ENCODE peak calls at places on chromosomes 5 and 9, in seven cellular contexts. F, L, E, O, N, W and R are unnamed samples. For H3K9me3, the result is how much of the 10 kb centered on the place peaks cover.

GRCh38 chr5:106521701-106522100 is 1149.0 kb downstream of the EFNA5 start:
- DNase-seq in O (peak), W (no peak), E (peak), L (no peak), N (peak), F (no peak), R (no peak)

GRCh38 chr5:77322406-77322805 is 111.9 kb downstream of the PDE8B start:
- DNase-seq in O (no peak), N (no peak), L (no peak), W (no peak), F (no peak), E (no peak), R (no peak)

GRCh38 chr9:111926421-111926875 is 29.8 kb downstream of the UGCG start:
- DNase-seq in N (peak), L (no peak), W (no peak), O (peak), F (no peak), E (no peak), R (peak)

GRCh38 chr5:124136609-124137008 is 609.8 kb downstream of the ZNF608 start:
- DNase-seq in N (no peak), L (no peak), W (no peak), F (no peak), E (no peak), O (no peak), R (no peak)

GRCh38 chr9:27053369-27054057 is 48.0 kb upstream of the LRRC19 start:
- DNase-seq in F (no peak), E (no peak), N (peak), W (no peak), L (no peak), O (peak), R (no peak)

GRCh38 chr9:122349201-122349600 is 21.6 kb upstream of the PTGS1 start:
- DNase-seq in L (no peak), E (no peak), O (no peak), F (peak), W (no peak), N (no peak), R (no peak)

GRCh38 chr5:127041571-127041970 is 11.2 kb upstream of the MARCHF3 start:
- DNase-seq in N (peak), L (no peak), F (no peak), W (no peak), E (peak), O (peak), R (no peak)

GRCh38 chr9:15426019-15426418 is 3.3 kb downstream of the SNAPC3 start:
- DNase-seq in E (no peak), W (no peak), F (no peak), L (no peak), N (no peak), O (no peak), R (no peak)

GRCh38 chr9:3498691-3499090 is 27.1 kb downstream of the RFX3 start:
- DNase-seq in N (no peak), F (no peak), W (no peak), O (peak), E (no peak), L (no peak), R (no peak)

GRCh38 chr5:150291388-150292385 is 2.1 kb upstream of the CAMK2A start:
- DNase-seq in N (no peak), L (no peak), W (no peak), F (peak), E (no peak), O (no peak), R (no peak)

GRCh38 chr5:50441479-50441815 is 359 bp upstream of the EMB start:
- DNase-seq in L (no peak), N (no peak), E (no peak), W (no peak), F (no peak), O (no peak), R (no peak)

GRCh38 chr5:3142261-3143027 is 391.0 kb upstream of the IRX2 start:
- DNase-seq in L (no peak), F (no peak), O (no peak), E (no peak), W (no peak), N (no peak), R (no peak)

GRCh38 chr5:88674262-88675158 is 208.5 kb downstream of the MEF2C start:
- DNase-seq in E (peak), W (peak), L (no peak), F (peak), O (no peak), N (no peak), R (no peak)

GRCh38 chr5:66710557-66710956 is 114.4 kb downstream of the MAST4 start:
- DNase-seq in O (peak), W (no peak), L (no peak), E (peak), N (peak), F (no peak), R (no peak)

GRCh38 chr9:93869863-93870262 is 85.3 kb downstream of the BARX1 start:
- DNase-seq in E (no peak), F (no peak), O (no peak), W (no peak), L (no peak), N (no peak), R (no peak)

GRCh38 chr9:132780230-132781007 is 97.7 kb downstream of the AK8 start:
- DNase-seq in F (no peak), N (no peak), L (no peak), O (no peak), W (no peak), E (no peak), R (no peak)

GRCh38 chr9:137029058-137029922 is 1.3 kb upstream of the ABCA2 start:
- DNase-seq in F (peak), N (peak), L (peak), W (peak), O (peak), E (peak), R (no peak)

GRCh38 chr9:77714077-77714549 is 66.0 kb upstream of the GNA14 start:
- DNase-seq in F (no peak), O (no peak), E (peak), N (peak), W (no peak), L (no peak), R (no peak)

GRCh38 chr5:588406-588995 is 23.6 kb upstream of the CEP72 start:
- DNase-seq in F (peak), W (no peak), E (no peak), O (no peak), L (no peak), N (no peak), R (no peak)

GRCh38 chr5:127936439-127936972 is 147.1 kb upstream of the SLC12A2 start:
- DNase-seq in E (no peak), O (no peak), F (no peak), W (no peak), N (no peak), L (no peak), R (no peak)

GRCh38 chr9:133377721-133378216 is 1.6 kb downstream of the STKLD1 start:
- DNase-seq in N (peak), L (no peak), E (peak), O (no peak), W (peak), F (no peak), R (no peak)

DNA sequence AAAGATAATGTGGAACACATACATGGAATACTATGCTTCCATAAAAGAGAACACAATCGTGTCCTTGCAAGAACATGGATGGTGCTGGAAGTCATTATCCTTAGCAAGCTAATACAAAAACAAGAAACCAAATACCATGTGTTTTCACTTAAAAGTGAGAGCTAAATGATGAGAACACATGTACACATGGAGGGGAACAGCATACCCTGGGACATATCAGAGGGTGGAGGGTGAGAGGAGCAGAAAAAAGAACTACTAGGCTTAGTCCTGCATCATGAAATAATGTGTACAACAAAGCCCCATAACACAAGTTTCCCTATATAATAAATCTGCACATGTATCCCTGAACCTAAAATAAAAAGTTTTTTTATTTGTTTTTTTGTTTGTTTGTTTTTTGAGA is 855.5 kb upstream of the NUDT12 start:
- DNase-seq in F (no peak), W (no peak), E (no peak), N (no peak), L (no peak), O (no peak), R (no peak)
- H3K9me3 ChIP-seq in F (under half), W (under half), E (under half), N (under half), L (under half), O (under half), R (under half)

DNA sequence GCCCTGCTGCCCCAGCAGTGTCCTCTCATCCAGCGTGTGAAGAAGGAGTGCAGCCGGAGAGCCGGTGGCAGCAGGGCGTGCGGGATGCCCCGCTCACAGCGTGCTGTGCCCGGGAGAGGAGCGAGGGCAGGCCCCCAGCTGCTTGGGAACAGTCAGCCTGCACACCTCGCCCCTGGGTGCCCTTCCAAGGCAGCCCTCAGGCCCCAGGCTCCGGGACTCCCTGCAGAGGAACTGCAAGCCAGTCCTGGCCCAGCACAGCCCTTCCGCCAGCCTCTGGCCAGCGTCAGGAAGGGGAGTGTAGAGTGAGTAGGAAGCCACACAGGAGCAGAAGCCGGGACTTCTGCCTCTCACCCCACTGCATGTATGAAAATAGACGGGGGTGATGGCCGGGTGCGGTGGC is 43.5 kb downstream of the ADAMTS2 start:
- DNase-seq in O (no peak), F (peak), E (no peak), L (no peak), W (no peak), N (no peak), R (no peak)
- H3K9me3 ChIP-seq in O (under half), F (under half), E (under half), L (under half), W (under half), N (under half), R (under half)

GRCh38 chr5:11364531-11364930 is 539.7 kb downstream of the CTNND2 start:
- DNase-seq in E (no peak), F (no peak), N (no peak), W (no peak), L (no peak), O (no peak), R (no peak)

GRCh38 chr5:11361768-11362167 is 542.5 kb downstream of the CTNND2 start:
- DNase-seq in N (no peak), F (no peak), L (no peak), O (no peak), W (no peak), E (no peak), R (no peak)

DNA sequence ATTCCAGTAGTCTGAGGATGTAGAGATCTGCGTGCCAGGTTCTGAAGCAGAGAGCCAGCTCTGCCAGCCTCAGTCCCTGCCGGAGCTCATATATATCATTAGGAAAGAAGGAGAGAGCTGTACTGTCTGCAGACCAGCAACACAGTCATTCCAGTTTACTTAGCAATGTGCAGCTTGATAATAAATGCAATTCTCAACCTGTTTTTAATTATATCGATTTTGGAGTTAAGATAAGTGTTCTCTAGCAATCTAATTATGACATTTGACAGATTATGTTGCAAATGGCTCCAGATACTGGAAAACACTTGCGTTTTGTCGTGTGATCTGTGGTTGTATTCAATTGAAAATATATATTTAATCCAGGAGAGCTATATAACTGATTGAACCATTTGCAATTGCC is 540.5 kb downstream of the CTNND2 start:
- DNase-seq in W (no peak), L (no peak), N (no peak), F (no peak), O (no peak), E (no peak), R (no peak)
- H3K9me3 ChIP-seq in W (under half), L (under half), N (under half), F (under half), O (under half), E (under half), R (under half)

GRCh38 chr5:140916325-140916724 is 9.8 kb upstream of the PCDHAC1 start:
- DNase-seq in N (no peak), W (no peak), F (no peak), E (no peak), O (no peak), L (no peak), R (no peak)
- H3K9me3 ChIP-seq in N (under half), W (under half), F (under half), E (under half), O (under half), L (under half), R (under half)

GRCh38 chr5:178866946-178867345 is 7.2 kb downstream of the ZNF354B start:
- DNase-seq in F (no peak), N (no peak), W (no peak), E (no peak), L (no peak), O (no peak), R (no peak)

GRCh38 chr5:178869577-178869976 is 9.8 kb downstream of the ZNF354B start:
- DNase-seq in O (peak), W (no peak), E (no peak), N (no peak), L (no peak), F (no peak), R (no peak)

GRCh38 chr5:178872302-178872701 is 12.5 kb downstream of the ZNF354B start:
- DNase-seq in L (no peak), O (no peak), F (no peak), E (peak), W (no peak), N (no peak), R (no peak)

GRCh38 chr5:178870411-178870810 is 10.7 kb downstream of the ZNF354B start:
- DNase-seq in O (no peak), F (no peak), W (no peak), N (no peak), E (no peak), L (no peak), R (no peak)
- H3K9me3 ChIP-seq in O (under half), F (under half), W (under half), N (under half), E (under half), L (under half), R (under half)